ENCODE peak calls at places on chromosome 21, in five cellular contexts. P is transverse colon, G is psoas muscle, V is lung, F is AML-193. B is an unnamed sample.

GRCh38 chr21:26148071-26148470 is 22.5 kb downstream of the APP start:
- DNase-seq in P (no peak), G (no peak), V (no peak), F (no peak), B (no peak)

GRCh38 chr21:45263534-45263933 is 24.2 kb downstream of the POFUT2 start:
- DNase-seq in P (no peak), G (no peak), V (no peak), F (no peak), B (no peak)

GRCh38 chr21:31609081-31609480 is 50.4 kb upstream of the SOD1 start:
- DNase-seq in P (no peak), G (no peak), V (no peak), F (no peak), B (no peak)

GRCh38 chr21:15221799-15222386 is 157.1 kb upstream of the NRIP1 start:
- DNase-seq in P (peak), G (peak), V (peak), F (peak), B (no peak)

GRCh38 chr21:39776589-39776988 is 31.6 kb downstream of the IGSF5 start:
- DNase-seq in P (no peak), G (no peak), V (no peak), F (no peak), B (no peak)

GRCh38 chr21:39022901-39023693 is 160.2 kb downstream of the PSMG1 start:
- DNase-seq in P (no peak), G (peak), V (peak), F (no peak), B (no peak)

GRCh38 chr21:38688068-38688467 is 117.7 kb upstream of the ETS2 start:
- DNase-seq in P (no peak), G (no peak), V (no peak), F (no peak), B (no peak)

GRCh38 chr21:41217656-41218380 is 49.9 kb downstream of the BACE2 start:
- DNase-seq in P (peak), G (peak), V (no peak), F (no peak), B (no peak)

GRCh38 chr21:45821315-45822001 is 160.1 kb upstream of the COL6A1 start:
- DNase-seq in P (no peak), G (no peak), V (no peak), F (no peak), B (no peak)

GRCh38 chr21:19844334-19844733 is 1153.9 kb upstream of the NCAM2 start:
- DNase-seq in P (no peak), G (no peak), V (no peak), F (no peak), B (no peak)

GRCh38 chr21:45591619-45592207 is 49.5 kb upstream of the SLC19A1 start:
- DNase-seq in P (no peak), G (no peak), V (no peak), F (no peak), B (no peak)

GRCh38 chr21:42446531-42446930 is 42.8 kb downstream of the UBASH3A start:
- DNase-seq in P (no peak), G (no peak), V (no peak), F (no peak), B (no peak)

GRCh38 chr21:44331650-44332306 is 7.4 kb downstream of the CFAP410 start:
- DNase-seq in P (no peak), G (no peak), V (no peak), F (no peak), B (no peak)

GRCh38 chr21:44087426-44088400 is 19.5 kb upstream of the PWP2 start:
- DNase-seq in P (no peak), G (no peak), V (no peak), F (no peak), B (no peak)

GRCh38 chr21:16569679-16570078 is 839.9 kb downstream of the USP25 start:
- DNase-seq in P (no peak), G (no peak), V (no peak), F (no peak), B (no peak)

GRCh38 chr21:40160911-40161310 is 293.7 kb downstream of the PCP4 start:
- DNase-seq in P (no peak), G (no peak), V (no peak), F (no peak), B (no peak)

GRCh38 chr21:32645261-32646182 is 33.3 kb upstream of the CFAP298 start:
- DNase-seq in P (no peak), G (no peak), V (no peak), F (no peak), B (no peak)

GRCh38 chr21:44966135-44967081 is 26.6 kb downstream of the SLX9 start:
- DNase-seq in P (no peak), G (peak), V (no peak), F (no peak), B (peak)

GRCh38 chr21:33690874-33691273 is 48.6 kb downstream of the ITSN1 start:
- DNase-seq in P (no peak), G (no peak), V (no peak), F (no peak), B (no peak)

GRCh38 chr21:35051287-35051818 is 2.3 kb upstream of the RUNX1 start:
- DNase-seq in P (peak), G (peak), V (peak), F (peak), B (peak)

GRCh38 chr21:34524671-34525601 is 12.9 kb upstream of the KCNE1 start:
- DNase-seq in P (no peak), G (no peak), V (no peak), F (no peak), B (no peak)

GRCh38 chr21:32921632-32922230 is 104.0 kb upstream of the OLIG2 start:
- DNase-seq in P (peak), G (peak), V (no peak), F (peak), B (no peak)

GRCh38 chr21:26849428-26850115 is 4.4 kb upstream of the ADAMTS1 start:
- DNase-seq in P (no peak), G (no peak), V (no peak), F (peak), B (no peak)

GRCh38 chr21:29737188-29737587 is 202.6 kb downstream of the GRIK1 start:
- DNase-seq in P (no peak), G (no peak), V (no peak), F (no peak), B (no peak)

GRCh38 chr21:46229133-46229922 is 754 bp upstream of the LSS start:
- DNase-seq in P (no peak), G (no peak), V (no peak), F (peak), B (no peak)

GRCh38 chr21:46215436-46216131 is 13.0 kb downstream of the LSS start:
- DNase-seq in P (no peak), G (no peak), V (no peak), F (no peak), B (no peak)